ENCODE peak calls at places on chromosome 13, in nine cellular contexts. Z is choroid plexus epithelial cell, Y is hepatocyte, A is progenitor cell of endocrine pancreas, S is upper lobe of right lung, N is thoracic aorta, D is epithelial cell of esophagus, J is heart left ventricle, P is neural crest cell. I is an unnamed sample.

GRCh38 chr13:74115138-74115537 is 19.1 kb downstream of the KLF12 start:
- DNase-seq in J (no peak), Y (no peak), N (no peak), P (no peak), D (peak), Z (peak), S (no peak), A (no peak), I (peak)

GRCh38 chr13:109226631-109227030 is 559.8 kb downstream of the IRS2 start:
- DNase-seq in Z (no peak), S (no peak), P (no peak), Y (no peak), D (no peak), A (no peak), J (no peak), N (no peak), I (no peak)

GRCh38 chr13:97067342-97067895 is 73.1 kb upstream of the OXGR1 start:
- DNase-seq in Y (no peak), J (no peak), Z (peak), P (no peak), N (no peak), S (no peak), A (no peak), D (no peak), I (no peak)

GRCh38 chr13:51729853-51730553 is 74.0 kb downstream of the DHRS12 start:
- DNase-seq in A (no peak), N (peak), S (no peak), P (no peak), D (peak), J (peak), Z (peak), Y (peak), I (no peak)

GRCh38 chr13:51453308-51453958 is 597 bp upstream of the INTS6 start:
- DNase-seq in S (peak), J (peak), A (peak), Z (no peak), Y (peak), P (no peak), D (no peak), N (peak), I (no peak)

GRCh38 chr13:83220241-83220640 is 662.0 kb downstream of the SLITRK1 start:
- DNase-seq in P (no peak), Y (no peak), S (no peak), D (peak), N (no peak), J (no peak), Z (peak), A (no peak), I (no peak)

GRCh38 chr13:110555601-110556223 is 5.8 kb downstream of the RAB20 start:
- DNase-seq in P (no peak), Z (no peak), A (no peak), J (no peak), N (no peak), D (no peak), S (no peak), Y (peak), I (no peak)

GRCh38 chr13:48242677-48243076 is 9.7 kb downstream of the ITM2B start:
- DNase-seq in S (no peak), D (no peak), N (no peak), Z (no peak), A (no peak), P (no peak), J (no peak), Y (no peak), I (no peak)

GRCh38 chr13:40971321-40971720 is 47.8 kb downstream of the ELF1 start:
- DNase-seq in S (no peak), Y (no peak), A (no peak), D (no peak), P (no peak), N (no peak), Z (no peak), J (no peak), I (no peak)

GRCh38 chr13:106152047-106152446 is 383.4 kb downstream of the EFNB2 start:
- DNase-seq in N (no peak), S (no peak), J (no peak), D (peak), Y (no peak), Z (no peak), A (no peak), P (no peak), I (no peak)

GRCh38 chr13:99477493-99477892 is 23.8 kb upstream of the TM9SF2 start:
- DNase-seq in D (peak), J (no peak), Y (peak), A (no peak), S (no peak), N (no peak), Z (no peak), P (no peak), I (no peak)

GRCh38 chr13:37481005-37481857 is 117.3 kb downstream of the POSTN start:
- DNase-seq in P (no peak), J (no peak), A (no peak), D (peak), N (no peak), Y (no peak), Z (peak), S (no peak), I (no peak)

GRCh38 chr13:40518481-40518882 is 148.0 kb downstream of the FOXO1 start:
- DNase-seq in N (no peak), A (no peak), Y (no peak), S (no peak), J (no peak), Z (no peak), P (no peak), D (peak), I (no peak)

GRCh38 chr13:28117689-28118377 is 17.5 kb upstream of the FLT3 start:
- DNase-seq in A (no peak), N (no peak), J (peak), Z (peak), D (no peak), P (no peak), S (no peak), Y (no peak), I (no peak)

GRCh38 chr13:35723061-35723461 is 246.6 kb upstream of the MAB21L1 start:
- DNase-seq in Y (no peak), P (no peak), D (no peak), Z (peak), J (no peak), A (no peak), N (no peak), S (no peak), I (peak)

GRCh38 chr13:35984776-35985453 is 146.3 kb downstream of the DCLK1 start:
- DNase-seq in P (peak), N (no peak), D (no peak), S (no peak), Z (no peak), A (no peak), J (no peak), Y (peak), I (no peak)

GRCh38 chr13:111049791-111050538 is 65.1 kb upstream of the ARHGEF7 start:
- DNase-seq in S (no peak), Y (peak), A (no peak), D (peak), N (no peak), P (no peak), Z (peak), J (no peak), I (no peak)

GRCh38 chr13:74570046-74570445 is 435.8 kb upstream of the KLF12 start:
- DNase-seq in D (peak), A (no peak), S (no peak), Y (no peak), N (no peak), P (no peak), J (no peak), Z (no peak), I (no peak)

GRCh38 chr13:32530841-32531253 is 7.7 kb downstream of the N4BP2L2 start:
- DNase-seq in Z (peak), Y (peak), N (no peak), J (no peak), D (no peak), P (no peak), A (no peak), S (no peak), I (peak)

GRCh38 chr13:114042066-114042815 is 68.4 kb upstream of the C13orf46 start:
- DNase-seq in J (no peak), D (no peak), Z (no peak), A (no peak), P (no peak), Y (no peak), N (no peak), S (no peak), I (no peak)

GRCh38 chr13:110387451-110388140 is 80.5 kb downstream of the COL4A2 start:
- DNase-seq in Y (peak), J (peak), S (no peak), A (no peak), N (peak), Z (peak), P (no peak), D (peak), I (no peak)

GRCh38 chr13:110231348-110232047 is 75.5 kb downstream of the COL4A1 start:
- DNase-seq in Z (no peak), P (no peak), A (no peak), S (no peak), J (no peak), Y (no peak), N (no peak), D (peak), I (no peak)

GRCh38 chr13:34942732-34943674 is 933 bp downstream of the NBEA start:
- DNase-seq in S (peak), P (peak), N (no peak), D (no peak), Z (no peak), J (peak), Y (peak), A (peak), I (no peak)

GRCh38 chr13:73481265-73481664 is 422.5 kb downstream of the KLF5 start:
- DNase-seq in P (no peak), S (no peak), J (no peak), Z (no peak), Y (no peak), N (no peak), D (no peak), A (no peak), I (no peak)

GRCh38 chr13:38979891-38980627 is 10.6 kb downstream of the STOML3 start:
- DNase-seq in P (peak), J (peak), D (no peak), N (no peak), Z (peak), A (no peak), Y (peak), S (no peak), I (no peak)

GRCh38 chr13:79496188-79496587 is 15.2 kb downstream of the NDFIP2 start:
- DNase-seq in Z (no peak), J (no peak), Y (no peak), P (no peak), N (no peak), S (no peak), A (no peak), D (no peak), I (no peak)

GRCh38 chr13:112689498-112690241 is at the start of gene ATP11A:
- DNase-seq in P (peak), A (peak), Z (peak), J (peak), D (peak), S (peak), Y (peak), N (peak), I (peak)
- TF ChIP-seq CTCF in P (no peak), A (no peak), Z (no peak), J (no peak), D (no peak), S (no peak), Y (peak), N (no peak), I (no peak)

GRCh38 chr13:91078093-91078679 is 269.3 kb upstream of the MIR17HG start:
- DNase-seq in A (no peak), Z (peak), D (peak), P (no peak), Y (peak), S (no peak), N (no peak), J (no peak), I (no peak)
- TF ChIP-seq CTCF in A (peak), Z (peak), D (peak), P (peak), Y (peak), S (peak), N (peak), J (no peak), I (no peak)

DNA sequence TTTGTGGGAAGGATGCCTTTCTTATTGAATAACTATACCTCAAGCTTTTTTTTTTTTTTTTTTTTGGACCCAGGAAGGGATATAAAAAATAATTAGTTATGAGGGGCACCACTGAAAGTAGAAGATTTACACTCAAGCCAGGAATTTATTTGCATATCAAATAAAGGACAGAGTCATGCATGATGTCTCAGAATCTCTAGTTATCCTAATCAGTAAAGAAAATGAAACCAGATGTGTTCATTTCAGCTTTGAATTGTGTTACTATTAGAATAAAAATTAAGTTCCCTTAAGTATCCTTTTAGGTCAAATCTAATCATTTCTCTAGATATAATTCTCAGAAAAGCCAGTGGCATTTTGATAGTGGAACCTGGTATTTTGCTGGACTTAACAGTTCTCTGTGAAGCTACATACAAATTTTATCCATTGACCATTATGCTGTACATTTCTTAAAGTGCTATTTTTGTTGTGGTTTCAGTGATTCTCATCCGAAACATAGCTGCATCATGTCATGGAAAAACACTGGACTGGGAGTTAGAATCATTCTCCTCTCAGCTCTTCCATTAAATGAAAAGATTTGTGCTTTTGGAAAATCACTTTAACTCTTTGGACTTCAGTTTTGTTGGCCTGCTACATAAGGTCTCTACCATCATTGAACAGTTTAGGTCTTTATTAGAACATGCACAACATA is 129.4 kb downstream of the KCNRG start:
- DNase-seq in N (no peak), A (no peak), Y (no peak), S (no peak), P (no peak), D (no peak), J (no peak), Z (peak), I (no peak)
- TF ChIP-seq CTCF in N (no peak), A (no peak), Y (no peak), S (no peak), P (no peak), D (no peak), J (no peak), Z (no peak), I (no peak)

GRCh38 chr13:112078879-112079526 is 12.1 kb downstream of the SOX1 start:
- DNase-seq in A (no peak), J (no peak), Y (no peak), Z (no peak), N (no peak), P (no peak), S (no peak), D (no peak), I (no peak)

GRCh38 chr13:112078216-112078615 is 11.3 kb downstream of the SOX1 start:
- DNase-seq in S (no peak), A (no peak), D (no peak), J (no peak), Z (no peak), Y (no peak), P (no peak), N (no peak), I (no peak)

GRCh38 chr13:112079696-112080095 is 12.7 kb downstream of the SOX1 start:
- DNase-seq in A (no peak), Z (no peak), Y (no peak), S (no peak), P (no peak), D (peak), N (no peak), J (no peak), I (no peak)

GRCh38 chr13:112074139-112074710 is 7.3 kb downstream of the SOX1 start:
- DNase-seq in P (no peak), D (no peak), A (no peak), Z (no peak), J (no peak), Y (no peak), S (no peak), N (no peak), I (no peak)

DNA sequence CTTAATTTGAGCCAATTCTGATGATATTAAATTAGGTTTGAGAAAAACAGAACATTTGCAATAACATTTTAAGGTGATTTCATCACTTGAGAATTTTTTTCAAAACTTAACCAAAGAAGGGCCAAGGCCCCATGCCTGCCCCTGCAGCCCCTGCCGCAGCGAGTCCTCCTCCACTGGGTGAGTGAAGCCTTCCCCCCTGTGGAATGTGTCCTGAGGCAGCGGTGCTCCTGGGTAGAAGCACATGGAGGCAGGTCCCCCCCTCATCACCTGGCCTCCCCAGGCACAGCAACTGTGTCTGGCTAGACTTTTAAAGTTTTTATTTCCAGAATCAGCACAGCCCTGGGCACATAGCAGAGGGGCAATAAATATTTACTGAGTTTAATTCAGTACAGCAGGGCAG is 10.8 kb downstream of the SOX1 start:
- DNase-seq in D (no peak), S (no peak), P (no peak), N (no peak), Y (no peak), J (no peak), Z (no peak), A (no peak), I (no peak)
- TF ChIP-seq CTCF in D (no peak), S (no peak), P (no peak), N (no peak), Y (no peak), J (no peak), Z (no peak), A (no peak), I (no peak)

DNA sequence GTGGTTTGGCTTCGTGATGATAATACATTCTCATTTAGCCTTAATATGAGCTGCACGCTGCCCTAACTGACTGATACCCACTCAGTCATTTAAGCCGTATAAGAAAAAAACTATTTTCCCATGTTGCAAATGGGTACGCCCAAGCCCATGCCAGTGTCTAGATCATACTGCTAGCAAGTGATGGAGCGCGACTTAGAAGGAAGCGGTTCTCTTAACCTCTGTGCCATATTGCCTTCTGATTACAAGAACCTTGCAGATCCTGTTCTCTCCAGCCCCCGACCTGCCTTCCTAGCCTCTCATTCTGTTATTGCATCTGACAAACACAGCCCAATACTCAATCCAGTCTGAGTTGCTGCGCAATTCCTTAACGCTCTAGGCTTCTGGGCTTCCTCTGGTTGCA is 603 bp downstream of the GPALPP1 start:
- DNase-seq in D (peak), Z (no peak), J (no peak), A (no peak), P (no peak), Y (peak), S (no peak), N (no peak), I (no peak)
- TF ChIP-seq CTCF in D (no peak), Z (no peak), J (no peak), A (no peak), P (no peak), Y (no peak), S (no peak), N (no peak), I (no peak)

GRCh38 chr13:53201454-53202225 is 173.0 kb downstream of the OLFM4 start:
- DNase-seq in D (no peak), A (peak), Z (peak), P (peak), N (no peak), Y (peak), J (no peak), S (peak), I (no peak)
- TF ChIP-seq CTCF in D (peak), A (peak), Z (no peak), P (peak), N (no peak), Y (peak), J (no peak), S (no peak), I (peak)

GRCh38 chr13:29260684-29261083 is 334.8 kb downstream of the SLC7A1 start:
- DNase-seq in S (no peak), A (no peak), N (no peak), J (no peak), P (no peak), D (no peak), Y (peak), Z (peak), I (no peak)
- TF ChIP-seq CTCF in S (no peak), A (no peak), N (peak), J (peak), P (no peak), D (no peak), Y (peak), Z (peak), I (no peak)

I was measured in AG09319.